ENCODE peak calls at places on chromosomes 16 and 17, in five cellular contexts. One of them, this sample, is unnamed.

GRCh38 chr16:84593825-84594724 is 23.8 kb downstream of the COTL1 start:
- DNase-seq in PC-3: no peak
- DNase-seq in adrenal gland: no peak
- DNase-seq in uterus: peak; percentile 42
- DNase-seq in body of pancreas: peak; percentile 59
- DNase-seq in this sample: no peak

GRCh38 chr17:1766382-1767135 is 4.7 kb downstream of the SERPINF1 start:
- DNase-seq in PC-3: no peak
- DNase-seq in adrenal gland: no peak
- DNase-seq in uterus: peak; percentile 58
- DNase-seq in body of pancreas: no peak
- DNase-seq in this sample: no peak

GRCh38 chr17:4643676-4644075 is 2.2 kb upstream of the ALOX15 start:
- DNase-seq in PC-3: no peak
- DNase-seq in adrenal gland: no peak
- DNase-seq in uterus: no peak
- DNase-seq in body of pancreas: no peak
- DNase-seq in this sample: no peak

GRCh38 chr16:70805787-70806186 is 4.8 kb upstream of the VAC14 start:
- DNase-seq in PC-3: peak; percentile 18
- DNase-seq in adrenal gland: no peak
- DNase-seq in uterus: no peak
- DNase-seq in body of pancreas: no peak
- DNase-seq in this sample: no peak

GRCh38 chr16:23514381-23515152 is 4.3 kb upstream of the GGA2 start:
- DNase-seq in PC-3: no peak
- DNase-seq in adrenal gland: no peak
- DNase-seq in uterus: no peak
- DNase-seq in body of pancreas: no peak
- DNase-seq in this sample: no peak

GRCh38 chr17:12911241-12911640 is 106.6 kb downstream of the ELAC2 start:
- DNase-seq in PC-3: no peak
- DNase-seq in adrenal gland: no peak
- DNase-seq in uterus: no peak
- DNase-seq in body of pancreas: no peak
- DNase-seq in this sample: no peak

GRCh38 chr17:17075037-17075755 is 32.9 kb downstream of the MPRIP start:
- DNase-seq in PC-3: no peak
- DNase-seq in adrenal gland: no peak
- DNase-seq in uterus: peak; percentile 78
- DNase-seq in body of pancreas: peak; percentile 46
- DNase-seq in this sample: no peak

GRCh38 chr17:6642592-6642991 is 1.7 kb downstream of the TXNDC17 start:
- DNase-seq in PC-3: peak; percentile 74
- DNase-seq in adrenal gland: no peak
- DNase-seq in uterus: no peak
- DNase-seq in body of pancreas: no peak
- DNase-seq in this sample: no peak

GRCh38 chr17:55811536-55811935 is 60.7 kb downstream of the PCTP start:
- DNase-seq in PC-3: no peak
- DNase-seq in adrenal gland: no peak
- DNase-seq in uterus: no peak
- DNase-seq in body of pancreas: no peak
- DNase-seq in this sample: no peak

GRCh38 chr16:1916654-1916990 is 1.6 kb downstream of the HS3ST6 start:
- DNase-seq in PC-3: no peak
- DNase-seq in adrenal gland: no peak
- DNase-seq in uterus: no peak
- DNase-seq in body of pancreas: no peak
- DNase-seq in this sample: no peak

GRCh38 chr16:15976929-15977637 is 27.7 kb downstream of the ABCC1 start:
- DNase-seq in PC-3: no peak
- DNase-seq in adrenal gland: no peak
- DNase-seq in uterus: peak; percentile 33
- DNase-seq in body of pancreas: no peak
- DNase-seq in this sample: no peak

GRCh38 chr16:19883296-19883951 is 1.2 kb downstream of the GPRC5B start:
- DNase-seq in PC-3: no peak
- DNase-seq in adrenal gland: peak; percentile 36
- DNase-seq in uterus: peak; percentile 44
- DNase-seq in body of pancreas: peak; percentile 21
- DNase-seq in this sample: no peak

GRCh38 chr16:82651921-82652601 is 25.3 kb downstream of the CDH13 start:
- DNase-seq in PC-3: no peak
- DNase-seq in adrenal gland: no peak
- DNase-seq in uterus: no peak
- DNase-seq in body of pancreas: no peak
- DNase-seq in this sample: no peak

GRCh38 chr17:15999974-16000827 is 577 bp downstream of the TTC19 start:
- DNase-seq in PC-3: peak; percentile 38
- DNase-seq in adrenal gland: no peak
- DNase-seq in uterus: peak; percentile 47
- DNase-seq in body of pancreas: peak; percentile 58
- DNase-seq in this sample: peak; percentile 17

GRCh38 chr16:81035975-81036750 is 521 bp downstream of the ATMIN start:
- DNase-seq in PC-3: peak; percentile 3
- DNase-seq in adrenal gland: peak; percentile 38
- DNase-seq in uterus: no peak
- DNase-seq in body of pancreas: peak; percentile 37
- DNase-seq in this sample: peak; percentile 7

GRCh38 chr16:15434425-15435215 is at the start of gene BMERB1:
- DNase-seq in PC-3: peak; percentile 34
- DNase-seq in adrenal gland: peak; percentile 69
- DNase-seq in uterus: peak; percentile 74
- DNase-seq in body of pancreas: peak; percentile 70
- DNase-seq in this sample: no peak

GRCh38 chr16:48491517-48491916 is 106.3 kb upstream of the SIAH1 start:
- DNase-seq in PC-3: no peak
- DNase-seq in adrenal gland: no peak
- DNase-seq in uterus: no peak
- DNase-seq in body of pancreas: no peak
- DNase-seq in this sample: no peak

GRCh38 chr17:11990363-11990983 is 6.8 kb downstream of the ZNF18 start:
- DNase-seq in PC-3: no peak
- DNase-seq in adrenal gland: no peak
- DNase-seq in uterus: no peak
- DNase-seq in body of pancreas: no peak
- DNase-seq in this sample: no peak

GRCh38 chr16:54718376-54718775 is 212.3 kb upstream of the IRX5 start:
- DNase-seq in PC-3: no peak
- DNase-seq in adrenal gland: no peak
- DNase-seq in uterus: no peak
- DNase-seq in body of pancreas: no peak
- DNase-seq in this sample: no peak

DNA sequence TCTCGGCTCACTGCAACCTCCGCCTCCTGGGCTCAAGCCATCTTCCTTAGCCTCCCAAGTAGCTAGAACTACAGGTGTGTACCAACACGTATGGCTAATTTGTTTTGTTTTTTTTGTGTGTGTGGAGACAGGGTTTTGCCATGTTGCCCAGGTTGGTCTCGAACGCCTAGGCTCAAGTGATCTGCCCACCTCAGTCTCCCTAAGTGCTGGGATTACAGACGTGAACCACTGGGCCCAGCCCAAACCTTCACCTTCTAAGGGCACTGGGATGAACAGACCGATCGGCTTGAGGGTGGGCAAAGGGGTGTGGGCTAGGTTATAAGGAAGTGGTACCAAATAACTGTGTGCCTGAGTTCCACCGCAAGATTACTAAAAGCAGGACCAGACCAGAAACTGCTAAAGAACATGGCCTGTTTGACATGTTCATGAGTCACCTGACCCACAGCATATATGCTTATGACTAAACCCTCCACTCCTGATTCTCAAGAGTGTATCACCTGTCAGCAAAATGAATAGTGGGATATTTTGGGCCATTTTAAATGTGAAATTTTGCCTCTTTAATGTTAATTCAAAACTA is 8.1 kb downstream of the TMEM97 start:
- DNase-seq in PC-3: peak; percentile 66
- DNase-seq in adrenal gland: peak; percentile 6
- DNase-seq in uterus: no peak
- DNase-seq in body of pancreas: no peak
- DNase-seq in this sample: no peak
- H3K4me1 ChIP-seq in PC-3: peaks cover 53% of the 10 kb centered on the region
- H3K4me1 ChIP-seq in adrenal gland: no peaks in the 10 kb centered on the region
- H3K4me1 ChIP-seq in uterus: no peaks in the 10 kb centered on the region
- H3K4me1 ChIP-seq in body of pancreas: peaks cover 59% of the 10 kb centered on the region
- H3K4me1 ChIP-seq in this sample: no peaks in the 10 kb centered on the region

GRCh38 chr16:89343501-89344291 is 126.2 kb downstream of the ZNF778 start:
- DNase-seq in PC-3: peak; percentile 89
- DNase-seq in adrenal gland: no peak
- DNase-seq in uterus: no peak
- DNase-seq in body of pancreas: no peak
- DNase-seq in this sample: no peak

GRCh38 chr16:89344846-89345577 is 127.5 kb downstream of the ZNF778 start:
- DNase-seq in PC-3: no peak
- DNase-seq in adrenal gland: no peak
- DNase-seq in uterus: no peak
- DNase-seq in body of pancreas: no peak
- DNase-seq in this sample: no peak

GRCh38 chr16:89341274-89341673 is 123.8 kb downstream of the ZNF778 start:
- DNase-seq in PC-3: no peak
- DNase-seq in adrenal gland: no peak
- DNase-seq in uterus: no peak
- DNase-seq in body of pancreas: no peak
- DNase-seq in this sample: no peak

GRCh38 chr16:89344314-89344828 is 126.9 kb downstream of the ZNF778 start:
- DNase-seq in PC-3: no peak
- DNase-seq in adrenal gland: no peak
- DNase-seq in uterus: no peak
- DNase-seq in body of pancreas: no peak
- DNase-seq in this sample: no peak

DNA sequence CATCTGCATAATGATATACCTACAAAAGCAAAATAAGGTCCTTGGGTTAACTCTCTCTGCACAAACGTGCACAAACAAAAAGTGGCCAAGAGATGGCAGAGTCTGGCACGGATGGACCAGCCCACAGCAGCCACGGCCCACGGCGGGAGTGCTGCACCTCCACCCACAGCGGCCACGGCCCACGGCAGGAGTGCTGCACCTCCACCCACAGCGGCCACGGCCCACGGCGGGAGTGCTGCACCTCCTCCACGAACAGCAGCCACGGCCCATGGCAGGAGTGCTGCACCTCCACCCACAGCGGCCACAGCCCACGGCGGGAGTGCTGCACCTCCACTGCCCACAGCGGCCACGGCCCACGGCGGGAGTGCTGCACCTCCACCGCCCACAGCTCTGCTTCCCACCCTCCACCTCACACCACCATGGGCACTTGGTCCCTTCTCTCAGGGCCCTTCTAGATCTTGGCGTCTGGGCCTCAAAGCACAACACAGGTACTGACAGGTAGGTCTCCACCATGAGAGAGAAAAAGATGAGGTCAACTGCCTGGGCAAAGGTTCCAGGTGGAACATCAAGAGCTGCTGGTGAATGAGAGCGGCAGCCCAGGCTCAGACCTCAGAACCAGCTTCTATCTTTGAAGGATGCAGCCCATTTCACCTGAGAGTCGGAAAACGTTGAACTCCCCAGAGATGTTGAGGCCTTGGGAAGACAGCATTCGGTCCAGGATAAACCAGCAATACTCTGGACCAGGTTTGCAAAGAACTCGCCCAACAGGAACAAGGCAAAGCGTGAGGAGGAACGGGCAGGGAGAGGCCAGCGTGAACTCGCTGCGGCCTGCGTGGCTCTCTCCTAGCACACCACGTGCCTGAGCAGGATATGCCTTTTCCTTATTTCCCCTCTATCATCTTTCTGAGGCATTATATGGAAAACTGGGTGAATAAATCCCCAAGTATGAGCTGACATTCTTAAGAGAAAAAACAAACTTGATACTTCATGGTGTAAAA is 124.5 kb downstream of the ZNF778 start:
- DNase-seq in PC-3: no peak
- DNase-seq in adrenal gland: no peak
- DNase-seq in uterus: no peak
- DNase-seq in body of pancreas: no peak
- DNase-seq in this sample: no peak
- H3K4me1 ChIP-seq in PC-3: peaks cover 26% of the 10 kb centered on the region
- H3K4me1 ChIP-seq in adrenal gland: no peaks in the 10 kb centered on the region
- H3K4me1 ChIP-seq in uterus: no peaks in the 10 kb centered on the region
- H3K4me1 ChIP-seq in body of pancreas: peaks cover 44% of the 10 kb centered on the region
- H3K4me1 ChIP-seq in this sample: peaks cover 20% of the 10 kb centered on the region

GRCh38 chr16:67542464-67542863 is 13.8 kb downstream of the RIPOR1 start:
- DNase-seq in PC-3: peak; percentile 30
- DNase-seq in adrenal gland: no peak
- DNase-seq in uterus: no peak
- DNase-seq in body of pancreas: peak; percentile 51
- DNase-seq in this sample: no peak
- H3K4me1 ChIP-seq in PC-3: peaks cover 9% of the 10 kb centered on the region
- H3K4me1 ChIP-seq in adrenal gland: peaks cover 9% of the 10 kb centered on the region
- H3K4me1 ChIP-seq in uterus: no peaks in the 10 kb centered on the region
- H3K4me1 ChIP-seq in body of pancreas: peaks cover 60% of the 10 kb centered on the region
- H3K4me1 ChIP-seq in this sample: no peaks in the 10 kb centered on the region

GRCh38 chr17:50064253-50064991 is 8.5 kb downstream of the ITGA3 start:
- DNase-seq in PC-3: peak; percentile 100
- DNase-seq in adrenal gland: no peak
- DNase-seq in uterus: peak; percentile 75
- DNase-seq in body of pancreas: peak; percentile 44
- DNase-seq in this sample: peak; percentile 51

GRCh38 chr17:50060951-50061712 is 5.2 kb downstream of the ITGA3 start:
- DNase-seq in PC-3: peak; percentile 70
- DNase-seq in adrenal gland: peak; percentile 67
- DNase-seq in uterus: peak; percentile 91
- DNase-seq in body of pancreas: peak; percentile 64
- DNase-seq in this sample: peak; percentile 70

GRCh38 chr17:50062323-50063243 is 6.7 kb downstream of the ITGA3 start:
- DNase-seq in PC-3: peak; percentile 100
- DNase-seq in adrenal gland: peak; percentile 72
- DNase-seq in uterus: peak; percentile 59
- DNase-seq in body of pancreas: peak; percentile 57
- DNase-seq in this sample: peak; percentile 94

GRCh38 chr17:50065056-50065455 is 9.1 kb downstream of the ITGA3 start:
- DNase-seq in PC-3: no peak
- DNase-seq in adrenal gland: no peak
- DNase-seq in uterus: no peak
- DNase-seq in body of pancreas: no peak
- DNase-seq in this sample: no peak

DNA sequence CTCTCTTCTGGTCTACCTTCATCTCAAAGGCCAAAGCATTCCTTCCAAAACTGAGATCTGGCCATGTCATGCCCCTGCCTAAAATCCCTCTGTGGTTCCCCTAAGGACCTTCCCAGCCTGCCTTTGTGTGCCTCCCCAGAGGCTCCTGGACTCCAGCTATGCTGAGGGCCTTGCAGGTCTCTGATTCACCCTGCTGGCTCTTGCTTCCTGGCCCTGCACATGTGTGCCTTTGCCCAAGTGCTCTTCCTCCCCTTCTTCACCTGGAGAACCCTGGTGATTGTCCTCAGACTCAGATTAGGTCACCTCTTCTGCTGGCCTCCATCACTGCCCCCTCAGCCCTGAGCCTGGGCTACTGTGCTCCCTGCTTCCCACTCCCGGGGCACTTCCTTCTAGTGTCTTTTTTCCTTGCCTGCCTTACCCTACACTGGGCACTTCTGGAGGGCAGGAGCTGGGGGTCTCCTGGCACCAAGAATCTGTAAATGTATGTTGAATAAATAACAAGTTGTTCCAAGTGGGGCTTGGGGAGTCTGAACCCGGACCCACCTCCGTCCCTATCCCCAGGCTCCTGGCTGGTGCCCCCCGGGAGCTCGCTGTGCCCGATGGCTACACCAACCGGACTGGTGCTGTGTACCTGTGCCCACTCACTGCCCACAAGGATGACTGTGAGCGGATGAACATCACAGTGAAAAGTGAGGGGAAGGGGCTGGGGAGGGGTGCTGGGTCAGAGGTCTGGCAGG is 7.8 kb downstream of the ITGA3 start:
- DNase-seq in PC-3: peak; percentile 68
- DNase-seq in adrenal gland: no peak
- DNase-seq in uterus: no peak
- DNase-seq in body of pancreas: no peak
- DNase-seq in this sample: no peak
- H3K4me1 ChIP-seq in PC-3: peaks cover 84% of the 10 kb centered on the region
- H3K4me1 ChIP-seq in adrenal gland: peaks cover 60% of the 10 kb centered on the region
- H3K4me1 ChIP-seq in uterus: peaks cover 19% of the 10 kb centered on the region
- H3K4me1 ChIP-seq in body of pancreas: peaks cover 49% of the 10 kb centered on the region
- H3K4me1 ChIP-seq in this sample: no peaks in the 10 kb centered on the region